ENCODE peak calls at places on chromosomes 5 and 9, in five cellular contexts. D is sigmoid colon, C is kidney epithelial cell, G is body of pancreas, Z is A673. S is an unnamed sample.

GRCh38 chr5:139911425-139912120 is 116.0 kb downstream of the PSD2 start:
- DNase-seq in D (peak), C (no peak), G (no peak), Z (no peak), S (peak)

GRCh38 chr9:129178983-129179382 is 922 bp upstream of the IER5L start:
- DNase-seq in D (no peak), C (no peak), G (no peak), Z (no peak), S (no peak)

GRCh38 chr9:135960328-135961276 is 571 bp downstream of the UBAC1 start:
- DNase-seq in D (no peak), C (no peak), G (peak), Z (no peak), S (no peak)

GRCh38 chr9:110278080-110278707 is 21.9 kb upstream of the TXN start:
- DNase-seq in D (no peak), C (no peak), G (no peak), Z (no peak), S (no peak)

GRCh38 chr9:130186051-130186450 is 13.8 kb downstream of the NCS1 start:
- DNase-seq in D (peak), C (no peak), G (no peak), Z (no peak), S (no peak)

GRCh38 chr5:147892696-147893296 is 13.5 kb downstream of the C5orf46 start:
- DNase-seq in D (no peak), C (no peak), G (peak), Z (no peak), S (no peak)

GRCh38 chr9:129962889-129963703 is 79.9 kb downstream of the FNBP1 start:
- DNase-seq in D (peak), C (no peak), G (peak), Z (peak), S (no peak)

GRCh38 chr5:40359854-40360253 is 319.9 kb upstream of the PTGER4 start:
- DNase-seq in D (no peak), C (no peak), G (no peak), Z (no peak), S (no peak)

GRCh38 chr5:79956173-79956670 is 34.8 kb downstream of the MTX3 start:
- DNase-seq in D (no peak), C (peak), G (no peak), Z (peak), S (no peak)

GRCh38 chr5:131221888-131222287 is 42.0 kb upstream of the CDC42SE2 start:
- DNase-seq in D (no peak), C (no peak), G (no peak), Z (no peak), S (no peak)

GRCh38 chr5:172958268-172959046 is 767 bp upstream of the RPL26L1 start:
- DNase-seq in D (peak), C (no peak), G (peak), Z (peak), S (peak)

GRCh38 chr5:111820072-111820471 is 63.1 kb upstream of the NREP start:
- DNase-seq in D (no peak), C (no peak), G (no peak), Z (no peak), S (no peak)

GRCh38 chr5:45623855-45624254 is 72.3 kb downstream of the HCN1 start:
- DNase-seq in D (no peak), C (no peak), G (peak), Z (no peak), S (no peak)

GRCh38 chr9:118336952-118337349 is 632.7 kb downstream of the TLR4 start:
- DNase-seq in D (no peak), C (no peak), G (no peak), Z (no peak), S (no peak)

GRCh38 chr9:127910613-127911205 is 6.1 kb downstream of the ST6GALNAC4 start:
- DNase-seq in D (no peak), C (no peak), G (no peak), Z (peak), S (no peak)

GRCh38 chr9:806285-807156 is 35.0 kb upstream of the DMRT1 start:
- DNase-seq in D (no peak), C (no peak), G (no peak), Z (peak), S (no peak)

GRCh38 chr5:108193021-108193795 is 188.7 kb downstream of the FBXL17 start:
- DNase-seq in D (no peak), C (peak), G (no peak), Z (peak), S (no peak)

GRCh38 chr9:76691761-76692313 is 72.4 kb upstream of the PCA3 start:
- DNase-seq in D (no peak), C (no peak), G (no peak), Z (no peak), S (no peak)

GRCh38 chr5:163976691-163977090 is 471.3 kb downstream of the MAT2B start:
- DNase-seq in D (no peak), C (no peak), G (no peak), Z (no peak), S (no peak)

GRCh38 chr5:170289749-170290148 is 7.8 kb downstream of the LCP2 start:
- DNase-seq in D (peak), C (no peak), G (no peak), Z (no peak), S (no peak)

GRCh38 chr5:154136141-154136540 is 54.4 kb upstream of the GALNT10 start:
- DNase-seq in D (no peak), C (no peak), G (no peak), Z (no peak), S (no peak)

GRCh38 chr9:111481885-111482636 is 2.1 kb downstream of the ECPAS start:
- DNase-seq in D (no peak), C (no peak), G (no peak), Z (peak), S (no peak)

GRCh38 chr9:237858-238345 is 23.2 kb downstream of the DOCK8 start:
- DNase-seq in D (no peak), C (no peak), G (no peak), Z (no peak), S (no peak)

GRCh38 chr5:56466136-56466816 is 233.1 kb upstream of the ANKRD55 start:
- DNase-seq in D (no peak), C (no peak), G (no peak), Z (no peak), S (no peak)

GRCh38 chr5:172579403-172579990 is 61.6 kb upstream of the NEURL1B start:
- DNase-seq in D (no peak), C (no peak), G (no peak), Z (no peak), S (no peak)

GRCh38 chr9:129720865-129721545 is 31.8 kb downstream of the PTGES start:
- DNase-seq in D (no peak), C (no peak), G (no peak), Z (no peak), S (no peak)

GRCh38 chr5:6180231-6180872 is 198.0 kb downstream of the MED10 start:
- DNase-seq in D (no peak), C (no peak), G (no peak), Z (no peak), S (no peak)

GRCh38 chr5:179317411-179318192 is 27.7 kb downstream of the ADAMTS2 start:
- DNase-seq in D (peak), C (no peak), G (no peak), Z (no peak), S (no peak)

GRCh38 chr5:40717281-40717680 is 37.6 kb downstream of the PTGER4 start:
- DNase-seq in D (no peak), C (no peak), G (no peak), Z (no peak), S (no peak)

GRCh38 chr5:102581011-102581410 is 82.2 kb upstream of the SLCO6A1 start:
- DNase-seq in D (no peak), C (no peak), G (no peak), Z (no peak), S (no peak)

GRCh38 chr5:40495172-40495699 is 184.5 kb upstream of the PTGER4 start:
- DNase-seq in D (no peak), C (no peak), G (no peak), Z (no peak), S (no peak)

GRCh38 chr5:65809817-65810531 is 88.0 kb downstream of the NLN start:
- DNase-seq in D (no peak), C (no peak), G (peak), Z (no peak), S (no peak)

GRCh38 chr9:129479217-129480011 is 141.5 kb downstream of the C9orf50 start:
- DNase-seq in D (no peak), C (no peak), G (no peak), Z (no peak), S (no peak)

DNA sequence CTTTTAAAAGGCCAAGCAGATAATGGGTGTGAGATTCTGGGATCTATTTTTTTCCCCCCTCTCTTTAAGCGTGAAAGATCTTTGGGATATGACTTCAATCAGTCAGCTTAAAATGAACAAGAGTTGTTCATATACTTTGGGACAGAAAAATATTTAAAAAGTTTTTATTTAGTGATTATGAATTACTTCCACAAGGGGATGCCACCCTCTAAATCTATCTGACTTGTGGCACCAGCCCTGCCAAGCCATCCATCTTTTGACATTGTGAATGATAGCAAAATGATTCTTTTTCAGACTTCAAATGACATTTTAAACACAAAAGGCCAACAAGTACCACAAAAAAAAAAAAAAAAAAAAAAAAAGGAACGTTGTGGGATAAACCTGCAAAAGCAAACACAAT is 111.0 kb upstream of the HMHB1 start:
- DNase-seq in D (no peak), C (no peak), G (no peak), Z (no peak), S (no peak)
- TF ChIP-seq CTCF in D (no peak), C (no peak), G (no peak), Z (no peak), S (peak)

GRCh38 chr9:35510745-35511428 is 21.0 kb downstream of the RUSC2 start:
- DNase-seq in D (peak), C (peak), G (peak), Z (no peak), S (peak)
- TF ChIP-seq CTCF in D (no peak), C (peak), G (no peak), Z (no peak), S (peak)

DNA sequence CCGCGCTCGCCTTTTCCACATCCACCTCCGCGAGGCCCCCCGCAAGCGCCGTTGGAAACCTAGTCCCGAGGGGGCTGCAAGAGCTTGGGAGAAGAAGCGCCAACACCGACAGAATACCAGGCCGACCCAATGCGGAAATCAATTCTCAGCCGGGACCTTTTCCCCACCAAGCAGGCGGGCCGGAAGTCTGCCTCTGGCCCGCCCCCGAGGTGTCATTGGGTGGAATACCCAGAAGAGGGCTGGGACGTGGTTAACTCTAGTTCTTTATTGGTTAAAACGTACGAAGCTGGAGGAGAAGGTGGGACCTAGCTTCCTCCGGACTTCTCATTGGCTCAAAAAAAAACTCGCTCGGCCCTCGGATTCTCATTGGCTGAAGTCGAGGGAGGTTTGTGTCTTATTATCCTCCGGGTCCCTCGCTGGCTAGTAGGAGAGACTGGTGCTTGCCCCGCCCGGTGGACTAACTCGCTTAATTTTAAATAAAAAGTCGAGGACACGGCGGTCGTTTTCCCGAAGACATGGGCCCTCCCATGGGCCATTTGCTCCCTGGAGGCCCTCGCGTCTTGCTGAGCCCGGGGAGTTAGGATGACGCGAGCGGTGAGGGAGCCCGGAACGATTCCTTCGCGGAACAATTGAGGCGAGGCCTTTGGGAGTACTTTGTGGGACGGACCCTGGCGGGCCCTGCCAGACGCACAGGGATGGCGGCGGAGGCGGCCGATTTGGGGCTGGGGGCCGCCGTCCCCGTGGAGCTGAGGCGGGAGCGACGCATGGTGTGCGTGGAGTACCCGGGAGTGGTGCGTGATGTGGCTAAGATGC is at the start of gene GTF3C5:
- DNase-seq in D (peak), C (peak), G (peak), Z (peak), S (peak)
- TF ChIP-seq CTCF in D (no peak), C (no peak), G (no peak), Z (no peak), S (no peak)

GRCh38 chr9:133594310-133594709 is 14.9 kb downstream of the FAM163B start:
- DNase-seq in D (no peak), C (no peak), G (no peak), Z (no peak), S (no peak)

GRCh38 chr9:133591116-133591910 is 17.9 kb downstream of the FAM163B start:
- DNase-seq in D (no peak), C (no peak), G (no peak), Z (no peak), S (no peak)

GRCh38 chr9:133593587-133593986 is 15.6 kb downstream of the FAM163B start:
- DNase-seq in D (no peak), C (no peak), G (no peak), Z (no peak), S (no peak)

GRCh38 chr9:133591985-133592384 is 17.2 kb downstream of the FAM163B start:
- DNase-seq in D (no peak), C (no peak), G (no peak), Z (no peak), S (no peak)

GRCh38 chr9:133592731-133593409 is 16.3 kb downstream of the FAM163B start:
- DNase-seq in D (no peak), C (no peak), G (no peak), Z (no peak), S (no peak)
- TF ChIP-seq CTCF in D (no peak), C (no peak), G (no peak), Z (peak), S (no peak)

DNA sequence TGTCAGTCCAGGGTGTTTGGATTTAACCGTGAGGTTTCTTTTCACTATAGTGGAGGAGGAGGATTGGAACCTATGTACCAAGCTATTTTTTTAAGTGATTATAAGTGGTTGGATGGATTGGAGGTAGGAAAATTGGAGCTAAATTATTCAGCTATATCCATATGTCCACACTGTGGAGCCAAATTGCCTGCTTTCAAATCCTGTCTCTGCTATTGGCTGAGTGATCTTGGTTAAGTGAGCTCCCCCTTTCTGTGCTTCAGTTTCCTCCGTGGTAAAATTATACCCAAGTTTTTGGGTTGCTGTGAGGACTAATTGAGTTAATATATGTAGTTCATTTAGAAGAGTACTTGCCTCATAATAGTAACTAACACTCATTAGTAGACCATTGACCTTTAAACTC is 2.5 kb downstream of the CENPP start:
- DNase-seq in D (no peak), C (no peak), G (no peak), Z (peak), S (no peak)
- TF ChIP-seq CTCF in D (no peak), C (no peak), G (no peak), Z (peak), S (peak)

DNA sequence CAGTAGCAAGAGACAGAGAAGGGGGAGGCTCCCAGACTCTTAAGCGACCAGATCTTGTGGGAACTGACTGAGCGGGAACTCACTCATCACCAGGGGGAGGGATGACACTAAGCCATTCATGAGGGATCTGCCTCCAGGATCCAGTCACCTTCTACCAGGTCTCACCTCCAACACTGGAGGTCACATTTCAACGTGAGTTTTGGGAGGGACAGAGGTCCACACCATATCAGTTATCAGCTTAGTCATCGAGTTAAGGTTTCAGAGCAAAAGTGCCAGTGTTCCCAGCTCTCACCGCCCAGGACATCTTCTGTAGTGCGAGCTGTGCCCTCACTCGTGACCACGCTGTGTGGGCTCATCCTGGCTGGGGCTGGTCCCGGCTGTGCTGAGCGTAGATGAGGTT is 98.7 kb upstream of the CACNA1B start:
- DNase-seq in D (no peak), C (no peak), G (no peak), Z (no peak), S (no peak)
- TF ChIP-seq CTCF in D (no peak), C (no peak), G (no peak), Z (no peak), S (no peak)

GRCh38 chr5:52560366-52560765 is 227.3 kb upstream of the ITGA1 start:
- DNase-seq in D (no peak), C (no peak), G (no peak), Z (peak), S (no peak)
- TF ChIP-seq CTCF in D (no peak), C (no peak), G (no peak), Z (peak), S (peak)

GRCh38 chr5:75885849-75886596 is 168.8 kb upstream of the POC5 start:
- DNase-seq in D (no peak), C (no peak), G (no peak), Z (peak), S (no peak)
- TF ChIP-seq CTCF in D (peak), C (peak), G (no peak), Z (peak), S (peak)